ENCODE peak calls at places on chromosomes 2 and 18, in four cellular contexts. J is neural crest cell, B is Kasumi-1, X is brain microvascular endothelial cell. C is an unnamed sample.

GRCh38 chr2:85549826-85550225 is 10.9 kb downstream of the MAT2A start:
- DNase-seq in J (no peak), B (peak; percentile 17), X (peak; percentile 83), C (no peak)

GRCh38 chr2:240593026-240593702 is 6.6 kb downstream of the CAPN10 start:
- DNase-seq in J (no peak), B (no peak), X (no peak), C (no peak)

GRCh38 chr2:232981356-232981755 is 31.7 kb downstream of the NGEF start:
- DNase-seq in J (no peak), B (no peak), X (no peak), C (no peak)

GRCh38 chr2:41722668-41723369 is 325.0 kb upstream of the PKDCC start:
- DNase-seq in J (no peak), B (no peak), X (peak; percentile 75), C (no peak)

GRCh38 chr2:226803410-226803809 is 3.8 kb upstream of the IRS1 start:
- DNase-seq in J (no peak), B (no peak), X (no peak), C (no peak)

GRCh38 chr2:179826297-179826696 is 35.1 kb downstream of the ZNF385B start:
- DNase-seq in J (no peak), B (no peak), X (no peak), C (no peak)

GRCh38 chr2:46813046-46813445 is 102.6 kb downstream of the MCFD2 start:
- DNase-seq in J (no peak), B (no peak), X (no peak), C (no peak)

GRCh38 chr2:216583157-216583556 is 50.1 kb upstream of the IGFBP2 start:
- DNase-seq in J (no peak), B (no peak), X (peak; percentile 93), C (no peak)

GRCh38 chr2:201680743-201681142 is 17.7 kb downstream of the MPP4 start:
- DNase-seq in J (peak; percentile 28), B (peak; percentile 23), X (no peak), C (no peak)

GRCh38 chr18:42958353-42958752 is 157.1 kb downstream of the RIT2 start:
- DNase-seq in J (no peak), B (no peak), X (no peak), C (no peak)

GRCh38 chr2:19837235-19837766 is 64.5 kb downstream of the TTC32 start:
- DNase-seq in J (no peak), B (no peak), X (no peak), C (no peak)

GRCh38 chr2:5394223-5394622 is 298.0 kb upstream of the SOX11 start:
- DNase-seq in J (no peak), B (no peak), X (no peak), C (no peak)

GRCh38 chr2:174035117-174035516 is 69.9 kb upstream of the SP3 start:
- DNase-seq in J (no peak), B (no peak), X (no peak), C (no peak)

GRCh38 chr2:10806543-10806942 is 6.0 kb downstream of the PDIA6 start:
- DNase-seq in J (no peak), B (no peak), X (no peak), C (no peak)

GRCh38 chr2:31008571-31009114 is 129.6 kb downstream of the GALNT14 start:
- DNase-seq in J (no peak), B (no peak), X (no peak), C (peak; percentile 36)

GRCh38 chr2:43075054-43075593 is 151.3 kb downstream of the ZFP36L2 start:
- DNase-seq in J (no peak), B (no peak), X (peak; percentile 93), C (no peak)

GRCh38 chr18:30454920-30455319 is 587.6 kb downstream of the DSC3 start:
- DNase-seq in J (no peak), B (no peak), X (no peak), C (no peak)

GRCh38 chr2:62431512-62431911 is 74.5 kb downstream of the TMEM17 start:
- DNase-seq in J (no peak), B (no peak), X (no peak), C (no peak)

GRCh38 chr2:71521436-71521950 is 68.1 kb downstream of the DYSF start:
- DNase-seq in J (no peak), B (no peak), X (no peak), C (no peak)

GRCh38 chr2:37775908-37776250 is 104.4 kb upstream of the CDC42EP3 start:
- DNase-seq in J (no peak), B (no peak), X (peak; percentile 61), C (no peak)

GRCh38 chr2:2769481-2770431 is 438.7 kb upstream of the MYT1L start:
- DNase-seq in J (no peak), B (no peak), X (no peak), C (no peak)

GRCh38 chr2:200383380-200384110 is 77.1 kb downstream of the SPATS2L start:
- DNase-seq in J (no peak), B (no peak), X (no peak), C (no peak)

GRCh38 chr2:72414108-72414507 is 266.4 kb upstream of the CYP26B1 start:
- DNase-seq in J (no peak), B (no peak), X (no peak), C (no peak)

GRCh38 chr18:44627245-44627644 is 53.4 kb upstream of the SETBP1 start:
- DNase-seq in J (no peak), B (no peak), X (peak; percentile 44), C (no peak)

GRCh38 chr2:85653996-85654395 is 14.0 kb downstream of the SFTPB start:
- DNase-seq in J (no peak), B (no peak), X (no peak), C (no peak)

GRCh38 chr2:121648611-121649401 is 456 bp downstream of the CLASP1 start:
- DNase-seq in J (peak; percentile 39), B (peak; percentile 57), X (peak; percentile 34), C (no peak)

GRCh38 chr2:12674644-12675328 is 42.0 kb upstream of the TRIB2 start:
- DNase-seq in J (no peak), B (no peak), X (no peak), C (no peak)

GRCh38 chr2:37020212-37020886 is 54.0 kb upstream of the STRN start:
- DNase-seq in J (no peak), B (no peak), X (peak; percentile 97), C (no peak)

GRCh38 chr2:189648846-189649529 is 12.3 kb upstream of the ASNSD1 start:
- DNase-seq in J (no peak), B (no peak), X (no peak), C (no peak)

GRCh38 chr18:45402485-45403056 is 212.7 kb upstream of the SLC14A2 start:
- DNase-seq in J (no peak), B (no peak), X (peak; percentile 29), C (no peak)

GRCh38 chr2:2739231-2739795 is 408.2 kb upstream of the MYT1L start:
- DNase-seq in J (no peak), B (no peak), X (no peak), C (no peak)

GRCh38 chr2:71157124-71157802 is 26.8 kb downstream of the MPHOSPH10 start:
- DNase-seq in J (peak; percentile 89), B (peak; percentile 55), X (peak; percentile 24), C (peak; percentile 6)

GRCh38 chr2:28588231-28588725 is 92.4 kb downstream of the PLB1 start:
- DNase-seq in J (no peak), B (peak; percentile 4), X (no peak), C (no peak)

GRCh38 chr2:8539743-8540551 is 141.9 kb upstream of the ID2 start:
- DNase-seq in J (no peak), B (peak; percentile 73), X (no peak), C (no peak)

C was measured in NCI-H1092.